ENCODE peak calls at places on chromosome 19, in four cellular contexts. One of them, this sample, is unnamed.

GRCh38 chr19:13056052-13056660 is 46.5 kb downstream of the LYL1 start:
- DNase-seq in K562: no peak
- DNase-seq in HepG2: no peak
- DNase-seq in A549: no peak
- DNase-seq in this sample: peak

GRCh38 chr19:8304841-8305621 is 3.1 kb downstream of the CD320 start:
- DNase-seq in K562: peak
- DNase-seq in HepG2: no peak
- DNase-seq in A549: no peak
- DNase-seq in this sample: no peak

GRCh38 chr19:46834121-46834520 is 16.5 kb downstream of the AP2S1 start:
- DNase-seq in K562: no peak
- DNase-seq in HepG2: no peak
- DNase-seq in A549: no peak
- DNase-seq in this sample: no peak

GRCh38 chr19:655691-656090 is 7.3 kb downstream of the RNF126 start:
- DNase-seq in K562: no peak
- DNase-seq in HepG2: no peak
- DNase-seq in A549: no peak
- DNase-seq in this sample: no peak

GRCh38 chr19:51083783-51084182 is 1.1 kb upstream of the KLK14 start:
- DNase-seq in K562: no peak
- DNase-seq in HepG2: no peak
- DNase-seq in A549: no peak
- DNase-seq in this sample: no peak

GRCh38 chr19:39223703-39224279 is 19.7 kb upstream of the SYCN start:
- DNase-seq in K562: peak
- DNase-seq in HepG2: no peak
- DNase-seq in A549: peak
- DNase-seq in this sample: peak

GRCh38 chr19:40393894-40394815 is 4.2 kb upstream of the HIPK4 start:
- DNase-seq in K562: no peak
- DNase-seq in HepG2: no peak
- DNase-seq in A549: no peak
- DNase-seq in this sample: no peak

GRCh38 chr19:1042689-1043511 is 3.0 kb downstream of the ABCA7 start:
- DNase-seq in K562: no peak
- DNase-seq in HepG2: no peak
- DNase-seq in A549: no peak
- DNase-seq in this sample: no peak

GRCh38 chr19:49475995-49476880 is 2.2 kb downstream of the FLT3LG start:
- DNase-seq in K562: peak
- DNase-seq in HepG2: no peak
- DNase-seq in A549: peak
- DNase-seq in this sample: no peak

GRCh38 chr19:43464089-43464775 is 1.2 kb downstream of the LYPD3 start:
- DNase-seq in K562: peak
- DNase-seq in HepG2: no peak
- DNase-seq in A549: no peak
- DNase-seq in this sample: no peak

GRCh38 chr19:19816679-19817078 is 4.9 kb downstream of the ZNF506 start:
- DNase-seq in K562: no peak
- DNase-seq in HepG2: no peak
- DNase-seq in A549: no peak
- DNase-seq in this sample: no peak

GRCh38 chr19:10961073-10961762 is 388 bp downstream of the SMARCA4 start:
- DNase-seq in K562: peak
- DNase-seq in HepG2: no peak
- DNase-seq in A549: no peak
- DNase-seq in this sample: no peak

GRCh38 chr19:15759962-15760565 is 22.3 kb downstream of the OR10H3 start:
- DNase-seq in K562: peak
- DNase-seq in HepG2: peak
- DNase-seq in A549: no peak
- DNase-seq in this sample: no peak

GRCh38 chr19:38142176-38143035 is 81.6 kb downstream of the DPF1 start:
- DNase-seq in K562: peak
- DNase-seq in HepG2: peak
- DNase-seq in A549: peak
- DNase-seq in this sample: peak

GRCh38 chr19:29544656-29545360 is 19.0 kb downstream of the VSTM2B start:
- DNase-seq in K562: no peak
- DNase-seq in HepG2: no peak
- DNase-seq in A549: no peak
- DNase-seq in this sample: no peak

GRCh38 chr19:50889638-50890037 is 16.4 kb downstream of the KLK2 start:
- DNase-seq in K562: no peak
- DNase-seq in HepG2: no peak
- DNase-seq in A549: no peak
- DNase-seq in this sample: no peak

GRCh38 chr19:38933544-38933943 is 2.8 kb downstream of the MRPS12 start:
- DNase-seq in K562: no peak
- DNase-seq in HepG2: no peak
- DNase-seq in A549: no peak
- DNase-seq in this sample: no peak

GRCh38 chr19:21468791-21469190 is 36.6 kb upstream of the ZNF429 start:
- DNase-seq in K562: no peak
- DNase-seq in HepG2: no peak
- DNase-seq in A549: no peak
- DNase-seq in this sample: no peak

GRCh38 chr19:50861025-50861424 is 6.3 kb downstream of the KLK3 start:
- DNase-seq in K562: no peak
- DNase-seq in HepG2: no peak
- DNase-seq in A549: no peak
- DNase-seq in this sample: no peak

GRCh38 chr19:18737954-18738351 is 53.2 kb downstream of the COMP start:
- DNase-seq in K562: no peak
- DNase-seq in HepG2: peak
- DNase-seq in A549: no peak
- DNase-seq in this sample: no peak

GRCh38 chr19:10471909-10472308 is 31.2 kb downstream of the KEAP1 start:
- DNase-seq in K562: no peak
- DNase-seq in HepG2: peak
- DNase-seq in A549: peak
- DNase-seq in this sample: peak

DNA sequence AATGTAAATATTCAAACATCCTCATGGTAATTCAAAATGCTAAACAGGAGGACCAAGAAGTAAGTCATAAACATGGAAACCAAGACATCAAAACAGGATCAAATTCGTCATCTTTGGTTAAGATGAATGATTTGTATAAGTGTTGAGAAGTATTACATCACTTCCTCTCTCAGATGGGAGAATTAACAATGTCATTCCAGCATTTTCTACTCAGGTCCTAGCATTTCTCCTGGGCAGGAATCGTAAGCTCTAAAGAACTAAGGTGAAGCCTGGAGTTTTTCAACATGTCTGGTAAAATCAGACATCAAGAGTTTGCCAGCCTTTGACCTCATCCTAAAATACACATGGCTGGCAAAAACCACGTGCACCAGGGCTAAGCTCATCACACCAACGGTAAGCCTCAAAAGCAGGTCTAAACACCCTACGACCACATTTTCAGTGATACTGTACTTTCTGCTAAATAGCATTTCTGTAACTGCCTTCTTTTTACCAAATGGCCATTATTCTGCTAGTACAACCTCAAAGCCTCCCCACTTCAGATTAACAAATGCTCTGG is 24.8 kb downstream of the RANBP3 start:
- DNase-seq in K562: no peak
- DNase-seq in HepG2: no peak
- DNase-seq in A549: no peak
- DNase-seq in this sample: peak
- H3K4me2 ChIP-seq in K562: peak
- H3K4me2 ChIP-seq in HepG2: peak
- H3K4me2 ChIP-seq in A549: no peak
- H3K4me2 ChIP-seq in this sample: peak

GRCh38 chr19:27738569-27739193 is 1474.3 kb downstream of the UQCRFS1 start:
- DNase-seq in K562: no peak
- DNase-seq in HepG2: no peak
- DNase-seq in A549: no peak
- DNase-seq in this sample: no peak

GRCh38 chr19:27742041-27742440 is 1470.9 kb downstream of the UQCRFS1 start:
- DNase-seq in K562: no peak
- DNase-seq in HepG2: no peak
- DNase-seq in A549: no peak
- DNase-seq in this sample: no peak

GRCh38 chr19:27741236-27741635 is 1471.7 kb downstream of the UQCRFS1 start:
- DNase-seq in K562: no peak
- DNase-seq in HepG2: no peak
- DNase-seq in A549: no peak
- DNase-seq in this sample: no peak

GRCh38 chr19:27736225-27736624 is 1476.7 kb downstream of the UQCRFS1 start:
- DNase-seq in K562: no peak
- DNase-seq in HepG2: no peak
- DNase-seq in A549: no peak
- DNase-seq in this sample: no peak

GRCh38 chr19:27740396-27740795 is 1472.6 kb downstream of the UQCRFS1 start:
- DNase-seq in K562: no peak
- DNase-seq in HepG2: no peak
- DNase-seq in A549: no peak
- DNase-seq in this sample: no peak
- TF ChIP-seq MAZ in K562: no peak
- TF ChIP-seq MAZ in HepG2: no peak
- TF ChIP-seq MAZ in A549: no peak
- TF ChIP-seq MAZ in this sample: no peak

DNA sequence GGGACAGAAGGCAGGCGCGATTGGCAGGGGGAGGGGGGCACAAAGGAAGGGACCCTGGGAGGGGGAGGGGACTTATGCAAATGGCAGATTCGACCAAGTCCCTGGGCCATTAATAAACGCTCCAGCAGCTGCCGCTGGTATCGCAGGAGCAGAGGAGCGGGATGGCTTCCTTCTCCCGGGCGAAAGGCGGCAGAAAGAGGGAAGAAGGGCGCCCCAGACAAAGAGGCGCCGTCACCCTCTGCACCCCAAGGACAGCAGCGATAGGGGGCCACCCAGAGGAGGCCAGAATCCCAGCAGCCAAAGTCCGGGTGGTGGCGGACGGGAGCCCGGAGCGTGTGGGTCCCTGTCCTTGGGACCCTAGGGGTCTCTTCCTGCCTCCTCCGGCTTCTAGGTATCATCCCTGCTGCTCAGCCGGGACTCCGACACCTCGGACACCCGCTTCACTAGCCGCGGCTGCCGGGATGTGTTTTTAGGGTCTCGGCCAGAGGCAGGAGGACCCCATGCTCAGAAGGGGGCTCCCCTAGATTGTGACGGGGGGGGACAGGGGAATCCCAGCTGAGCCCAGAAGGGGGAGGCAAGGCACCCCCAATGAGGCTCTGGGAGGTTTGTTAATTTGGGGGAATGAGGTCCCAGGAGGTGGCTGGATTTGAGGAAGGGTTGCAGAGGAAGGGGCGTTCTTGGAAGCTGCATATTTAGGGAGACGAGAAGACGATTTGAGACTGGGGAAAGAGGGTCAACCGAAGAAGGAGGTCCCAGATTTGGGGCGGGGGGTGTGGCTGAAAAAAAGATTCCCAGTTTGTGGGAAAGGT is 1.7 kb downstream of the PTPRS start:
- DNase-seq in K562: no peak
- DNase-seq in HepG2: no peak
- DNase-seq in A549: no peak
- DNase-seq in this sample: no peak
- H3K4me2 ChIP-seq in K562: no peak
- H3K4me2 ChIP-seq in HepG2: peak
- H3K4me2 ChIP-seq in A549: peak
- H3K4me2 ChIP-seq in this sample: peak

DNA sequence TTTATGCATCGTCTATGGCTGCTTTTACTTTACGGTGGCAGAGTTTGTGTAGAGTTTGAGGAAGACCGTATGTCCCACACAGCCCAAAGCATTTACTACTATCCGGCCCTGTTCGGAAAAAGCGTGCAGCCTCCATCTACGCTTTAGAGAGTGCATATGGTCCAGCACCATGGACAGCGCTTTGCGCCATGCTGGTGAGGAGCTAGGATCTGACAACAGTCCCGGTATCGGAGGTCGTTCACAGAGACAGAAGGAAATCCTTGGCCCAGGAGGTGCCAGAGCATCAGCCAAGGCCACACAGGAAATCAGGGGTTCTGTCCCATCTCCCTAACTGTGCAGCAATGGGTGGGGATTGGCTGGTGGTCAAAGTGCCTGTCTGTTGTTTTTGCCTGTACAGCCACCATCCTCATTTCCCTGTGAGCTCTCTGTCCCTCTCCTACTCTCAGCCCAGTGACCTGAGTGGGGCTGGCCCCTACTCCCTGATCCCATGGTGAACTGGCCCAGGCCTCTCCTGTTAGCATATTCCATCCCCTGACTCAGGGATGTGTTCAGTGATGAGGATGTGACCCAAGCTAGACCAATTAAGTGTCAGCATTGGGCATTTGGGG is 16.2 kb upstream of the PRODH2 start:
- DNase-seq in K562: peak
- DNase-seq in HepG2: peak
- DNase-seq in A549: peak
- DNase-seq in this sample: peak
- TF ChIP-seq MAZ in K562: no peak
- TF ChIP-seq MAZ in HepG2: peak
- TF ChIP-seq MAZ in A549: no peak
- TF ChIP-seq MAZ in this sample: no peak

GRCh38 chr19:54523403-54523802 is 20.8 kb downstream of the LAIR2 start:
- DNase-seq in K562: no peak
- DNase-seq in HepG2: no peak
- DNase-seq in A549: no peak
- DNase-seq in this sample: peak
- H3K4me2 ChIP-seq in K562: no peak
- H3K4me2 ChIP-seq in HepG2: no peak
- H3K4me2 ChIP-seq in A549: no peak
- H3K4me2 ChIP-seq in this sample: no peak